ENCODE peak calls at places on chromosomes 12 and 14, in four cellular contexts. One of them, this sample, is unnamed.
A peak's percentile ranks its signal among the peaks of the same experiment; 100 is the strongest.

GRCh38 chr14:100150932-100151587 is 8.4 kb downstream of the DEGS2 start:
- DNase-seq in hepatocyte: no peak
- DNase-seq in germinal center: no peak
- DNase-seq in brain microvascular endothelial cell: no peak
- DNase-seq in this sample: no peak

GRCh38 chr12:100489326-100489725 is 15.7 kb downstream of the NR1H4 start:
- DNase-seq in hepatocyte: no peak
- DNase-seq in germinal center: no peak
- DNase-seq in brain microvascular endothelial cell: no peak
- DNase-seq in this sample: no peak

GRCh38 chr12:119838781-119839180 is 38.3 kb downstream of the CIT start:
- DNase-seq in hepatocyte: no peak
- DNase-seq in germinal center: no peak
- DNase-seq in brain microvascular endothelial cell: no peak
- DNase-seq in this sample: no peak

GRCh38 chr12:87953257-87953860 is 75.8 kb downstream of the C12orf50 start:
- DNase-seq in hepatocyte: peak; percentile 48
- DNase-seq in germinal center: no peak
- DNase-seq in brain microvascular endothelial cell: peak; percentile 47
- DNase-seq in this sample: peak; percentile 16

GRCh38 chr14:51847489-51847796 is 13.0 kb upstream of the GNG2 start:
- DNase-seq in hepatocyte: no peak
- DNase-seq in germinal center: no peak
- DNase-seq in brain microvascular endothelial cell: no peak
- DNase-seq in this sample: no peak

GRCh38 chr14:55532645-55533309 is 47.2 kb upstream of the KTN1 start:
- DNase-seq in hepatocyte: peak; percentile 7
- DNase-seq in germinal center: no peak
- DNase-seq in brain microvascular endothelial cell: no peak
- DNase-seq in this sample: no peak

GRCh38 chr14:25400607-25401206 is 350.8 kb upstream of the STXBP6 start:
- DNase-seq in hepatocyte: peak; percentile 81
- DNase-seq in germinal center: peak; percentile 6
- DNase-seq in brain microvascular endothelial cell: peak; percentile 43
- DNase-seq in this sample: peak; percentile 37

GRCh38 chr12:50747817-50748216 is 16.1 kb upstream of the ATF1 start:
- DNase-seq in hepatocyte: peak; percentile 26
- DNase-seq in germinal center: no peak
- DNase-seq in brain microvascular endothelial cell: no peak
- DNase-seq in this sample: no peak

GRCh38 chr14:93003945-93004698 is 81.2 kb downstream of the CHGA start:
- DNase-seq in hepatocyte: no peak
- DNase-seq in germinal center: no peak
- DNase-seq in brain microvascular endothelial cell: no peak
- DNase-seq in this sample: no peak

GRCh38 chr12:46557539-46558373 is 185.2 kb upstream of the SLC38A2 start:
- DNase-seq in hepatocyte: no peak
- DNase-seq in germinal center: no peak
- DNase-seq in brain microvascular endothelial cell: no peak
- DNase-seq in this sample: no peak

This sample was measured in SK-N-MC.